ENCODE peak calls at places on chromosome 10, in four cellular contexts. One of them, this sample, is unnamed.

GRCh38 chr10:122648599-122649428 is 50.8 kb downstream of the C10orf120 start:
- DNase-seq in IMR-90: peak; percentile 31
- DNase-seq in SK-N-SH: peak; percentile 70
- DNase-seq in HCT116: peak; percentile 49
- DNase-seq in this sample: peak; percentile 76

GRCh38 chr10:115861455-115861854 is 411.6 kb downstream of the GFRA1 start:
- DNase-seq in IMR-90: no peak
- DNase-seq in SK-N-SH: no peak
- DNase-seq in HCT116: no peak
- DNase-seq in this sample: no peak

GRCh38 chr10:60096761-60097513 is 190.6 kb upstream of the CCDC6 start:
- DNase-seq in IMR-90: no peak
- DNase-seq in SK-N-SH: no peak
- DNase-seq in HCT116: no peak
- DNase-seq in this sample: no peak

GRCh38 chr10:113854757-113855626 is 531 bp downstream of the NHLRC2 start:
- DNase-seq in IMR-90: peak; percentile 28
- DNase-seq in SK-N-SH: peak; percentile 83
- DNase-seq in HCT116: peak; percentile 31
- DNase-seq in this sample: peak; percentile 84

GRCh38 chr10:123143825-123144168 is 4.1 kb upstream of the HMX2 start:
- DNase-seq in IMR-90: no peak
- DNase-seq in SK-N-SH: no peak
- DNase-seq in HCT116: no peak
- DNase-seq in this sample: no peak

GRCh38 chr10:69232252-69232651 is 12.1 kb downstream of the HKDC1 start:
- DNase-seq in IMR-90: peak; percentile 85
- DNase-seq in SK-N-SH: no peak
- DNase-seq in HCT116: peak; percentile 61
- DNase-seq in this sample: no peak

GRCh38 chr10:43594944-43595589 is 11.2 kb upstream of the ZNF485 start:
- DNase-seq in IMR-90: peak; percentile 50
- DNase-seq in SK-N-SH: no peak
- DNase-seq in HCT116: no peak
- DNase-seq in this sample: peak; percentile 38

GRCh38 chr10:72164617-72165016 is 51.2 kb upstream of the ANAPC16 start:
- DNase-seq in IMR-90: peak; percentile 25
- DNase-seq in SK-N-SH: no peak
- DNase-seq in HCT116: no peak
- DNase-seq in this sample: no peak

GRCh38 chr10:78657622-78658165 is 411.1 kb upstream of the ZMIZ1 start:
- DNase-seq in IMR-90: peak; percentile 43
- DNase-seq in SK-N-SH: peak; percentile 60
- DNase-seq in HCT116: peak; percentile 43
- DNase-seq in this sample: peak; percentile 91

GRCh38 chr10:12400266-12400931 is 51.1 kb downstream of the CAMK1D start:
- DNase-seq in IMR-90: peak; percentile 70
- DNase-seq in SK-N-SH: no peak
- DNase-seq in HCT116: no peak
- DNase-seq in this sample: no peak

GRCh38 chr10:104450954-104451353 is 97.3 kb downstream of the CFAP58 start:
- DNase-seq in IMR-90: no peak
- DNase-seq in SK-N-SH: no peak
- DNase-seq in HCT116: no peak
- DNase-seq in this sample: no peak

GRCh38 chr10:61781969-61782403 is 119.3 kb downstream of the CABCOCO1 start:
- DNase-seq in IMR-90: peak; percentile 11
- DNase-seq in SK-N-SH: no peak
- DNase-seq in HCT116: no peak
- DNase-seq in this sample: no peak

GRCh38 chr10:4902571-4903011 is 60.6 kb upstream of the AKR1C1 start:
- DNase-seq in IMR-90: no peak
- DNase-seq in SK-N-SH: no peak
- DNase-seq in HCT116: no peak
- DNase-seq in this sample: no peak

GRCh38 chr10:8050561-8051108 is 3.9 kb upstream of the GATA3 start:
- DNase-seq in IMR-90: peak; percentile 18
- DNase-seq in SK-N-SH: no peak
- DNase-seq in HCT116: no peak
- DNase-seq in this sample: no peak

GRCh38 chr10:76428541-76429330 is 997.3 kb downstream of the LRMDA start:
- DNase-seq in IMR-90: peak; percentile 95
- DNase-seq in SK-N-SH: no peak
- DNase-seq in HCT116: no peak
- DNase-seq in this sample: no peak

GRCh38 chr10:48400129-48400849 is 93.8 kb downstream of the MAPK8 start:
- DNase-seq in IMR-90: peak; percentile 64
- DNase-seq in SK-N-SH: no peak
- DNase-seq in HCT116: no peak
- DNase-seq in this sample: no peak

GRCh38 chr10:117439243-117439912 is 64.1 kb upstream of the PDZD8 start:
- DNase-seq in IMR-90: peak; percentile 13
- DNase-seq in SK-N-SH: no peak
- DNase-seq in HCT116: no peak
- DNase-seq in this sample: no peak

GRCh38 chr10:6037422-6037821 is 24.7 kb downstream of the IL2RA start:
- DNase-seq in IMR-90: no peak
- DNase-seq in SK-N-SH: no peak
- DNase-seq in HCT116: no peak
- DNase-seq in this sample: no peak

GRCh38 chr10:5545778-5546710 is 21.3 kb downstream of the CALML3 start:
- DNase-seq in IMR-90: peak; percentile 97
- DNase-seq in SK-N-SH: no peak
- DNase-seq in HCT116: no peak
- DNase-seq in this sample: no peak

GRCh38 chr10:60148266-60148840 is 241.3 kb downstream of the ANK3 start:
- DNase-seq in IMR-90: peak; percentile 84
- DNase-seq in SK-N-SH: no peak
- DNase-seq in HCT116: no peak
- DNase-seq in this sample: no peak

GRCh38 chr10:54133201-54133600 is 667.8 kb downstream of the PCDH15 start:
- DNase-seq in IMR-90: no peak
- DNase-seq in SK-N-SH: peak; percentile 23
- DNase-seq in HCT116: no peak
- DNase-seq in this sample: peak; percentile 42

GRCh38 chr10:31028076-31028475 is 3.6 kb downstream of the ZNF438 start:
- DNase-seq in IMR-90: no peak
- DNase-seq in SK-N-SH: no peak
- DNase-seq in HCT116: no peak
- DNase-seq in this sample: no peak

GRCh38 chr10:32004161-32004591 is 52.0 kb downstream of the KIF5B start:
- DNase-seq in IMR-90: no peak
- DNase-seq in SK-N-SH: no peak
- DNase-seq in HCT116: no peak
- DNase-seq in this sample: no peak

GRCh38 chr10:1410469-1411395 is 326.6 kb downstream of the ADARB2 start:
- DNase-seq in IMR-90: no peak
- DNase-seq in SK-N-SH: no peak
- DNase-seq in HCT116: no peak
- DNase-seq in this sample: no peak

GRCh38 chr10:122460891-122461293 is 461 bp upstream of the HTRA1 start:
- DNase-seq in IMR-90: no peak
- DNase-seq in SK-N-SH: peak; percentile 46
- DNase-seq in HCT116: no peak
- DNase-seq in this sample: no peak

GRCh38 chr10:132528064-132528800 is 9.4 kb upstream of the INPP5A start:
- DNase-seq in IMR-90: peak; percentile 42
- DNase-seq in SK-N-SH: no peak
- DNase-seq in HCT116: no peak
- DNase-seq in this sample: no peak

GRCh38 chr10:790821-791551 is 101.5 kb upstream of the DIP2C start:
- DNase-seq in IMR-90: no peak
- DNase-seq in SK-N-SH: peak; percentile 10
- DNase-seq in HCT116: no peak
- DNase-seq in this sample: no peak

GRCh38 chr10:13801907-13802288 is 215.1 kb downstream of the PRPF18 start:
- DNase-seq in IMR-90: no peak
- DNase-seq in SK-N-SH: no peak
- DNase-seq in HCT116: no peak
- DNase-seq in this sample: no peak

GRCh38 chr10:13801156-13801906 is 214.6 kb downstream of the PRPF18 start:
- DNase-seq in IMR-90: no peak
- DNase-seq in SK-N-SH: no peak
- DNase-seq in HCT116: no peak
- DNase-seq in this sample: no peak

GRCh38 chr10:13808556-13809391 is 222.0 kb downstream of the PRPF18 start:
- DNase-seq in IMR-90: peak; percentile 25
- DNase-seq in SK-N-SH: no peak
- DNase-seq in HCT116: no peak
- DNase-seq in this sample: no peak

GRCh38 chr10:13806419-13806818 is 219.7 kb downstream of the PRPF18 start:
- DNase-seq in IMR-90: no peak
- DNase-seq in SK-N-SH: no peak
- DNase-seq in HCT116: no peak
- DNase-seq in this sample: no peak

GRCh38 chr10:13803566-13804554 is 217.1 kb downstream of the PRPF18 start:
- DNase-seq in IMR-90: peak; percentile 41
- DNase-seq in SK-N-SH: no peak
- DNase-seq in HCT116: no peak
- DNase-seq in this sample: no peak
- H3K9me3 ChIP-seq in IMR-90: no peaks in the 10 kb centered on the region
- H3K9me3 ChIP-seq in SK-N-SH: no peaks in the 10 kb centered on the region
- H3K9me3 ChIP-seq in HCT116: no peaks in the 10 kb centered on the region
- H3K9me3 ChIP-seq in this sample: no peaks in the 10 kb centered on the region

GRCh38 chr10:34570887-34571286 is 244.2 kb downstream of the PARD3 start:
- DNase-seq in IMR-90: no peak
- DNase-seq in SK-N-SH: no peak
- DNase-seq in HCT116: no peak
- DNase-seq in this sample: no peak

GRCh38 chr10:34567854-34568253 is 247.2 kb downstream of the PARD3 start:
- DNase-seq in IMR-90: no peak
- DNase-seq in SK-N-SH: no peak
- DNase-seq in HCT116: no peak
- DNase-seq in this sample: no peak

GRCh38 chr10:34565934-34566333 is 249.2 kb downstream of the PARD3 start:
- DNase-seq in IMR-90: peak; percentile 25
- DNase-seq in SK-N-SH: no peak
- DNase-seq in HCT116: no peak
- DNase-seq in this sample: no peak
- H3K4me1 ChIP-seq in IMR-90: peaks cover 2% of the 10 kb centered on the region
- H3K4me1 ChIP-seq in SK-N-SH: peaks cover 17% of the 10 kb centered on the region
- H3K4me1 ChIP-seq in HCT116: no peaks in the 10 kb centered on the region
- H3K4me1 ChIP-seq in this sample: no peaks in the 10 kb centered on the region

GRCh38 chr10:90644165-90644564 is 213.7 kb downstream of the HTR7 start:
- DNase-seq in IMR-90: no peak
- DNase-seq in SK-N-SH: no peak
- DNase-seq in HCT116: no peak
- DNase-seq in this sample: no peak
- H2AFZ ChIP-seq in IMR-90: no peak overlapping the region
- H2AFZ ChIP-seq in SK-N-SH: no peak overlapping the region
- H2AFZ ChIP-seq in HCT116: no peak overlapping the region
- H2AFZ ChIP-seq in this sample: no peak overlapping the region

GRCh38 chr10:131220601-131221171 is 90.8 kb downstream of the TCERG1L start:
- DNase-seq in IMR-90: no peak
- DNase-seq in SK-N-SH: no peak
- DNase-seq in HCT116: no peak
- DNase-seq in this sample: no peak

GRCh38 chr10:131223422-131223821 is 88.1 kb downstream of the TCERG1L start:
- DNase-seq in IMR-90: no peak
- DNase-seq in SK-N-SH: no peak
- DNase-seq in HCT116: no peak
- DNase-seq in this sample: no peak

GRCh38 chr10:131222986-131223385 is 88.5 kb downstream of the TCERG1L start:
- DNase-seq in IMR-90: no peak
- DNase-seq in SK-N-SH: no peak
- DNase-seq in HCT116: no peak
- DNase-seq in this sample: no peak

GRCh38 chr10:131219955-131220489 is 91.5 kb downstream of the TCERG1L start:
- DNase-seq in IMR-90: no peak
- DNase-seq in SK-N-SH: no peak
- DNase-seq in HCT116: no peak
- DNase-seq in this sample: no peak

GRCh38 chr10:131221632-131222277 is 89.8 kb downstream of the TCERG1L start:
- DNase-seq in IMR-90: no peak
- DNase-seq in SK-N-SH: no peak
- DNase-seq in HCT116: no peak
- DNase-seq in this sample: no peak
- H3K9me3 ChIP-seq in IMR-90: peaks cover 65% of the 10 kb centered on the region
- H3K9me3 ChIP-seq in SK-N-SH: no peaks in the 10 kb centered on the region
- H3K9me3 ChIP-seq in HCT116: no peaks in the 10 kb centered on the region
- H3K9me3 ChIP-seq in this sample: no peaks in the 10 kb centered on the region

DNA sequence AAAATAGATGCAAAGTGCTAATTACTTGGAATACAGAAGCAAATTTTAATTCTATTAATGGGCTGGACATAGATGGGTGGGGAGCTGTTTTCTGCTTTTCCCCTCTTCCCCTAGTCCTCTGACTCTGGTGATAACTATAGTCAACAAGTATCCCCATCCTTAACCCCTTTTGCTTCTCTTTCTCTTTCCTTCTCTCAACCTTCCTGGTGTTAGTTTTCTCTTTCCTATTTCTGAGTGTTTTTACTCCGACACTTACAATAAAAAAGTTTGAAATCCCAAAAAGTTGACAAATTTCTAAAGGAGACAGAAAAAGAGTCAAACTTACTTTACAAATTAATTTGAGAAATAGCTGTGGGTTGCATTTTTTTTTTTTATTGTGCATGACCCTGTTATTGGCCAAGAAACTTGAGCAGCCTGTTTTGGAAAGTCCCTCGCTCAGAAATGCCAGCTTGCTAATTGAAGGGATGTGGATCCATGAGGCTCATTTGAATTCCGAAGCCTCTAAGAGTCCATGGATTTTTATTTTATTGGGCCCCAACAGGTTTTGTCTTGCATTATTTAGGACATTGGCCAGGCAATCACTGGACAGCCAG is 2.4 kb downstream of the FAS start:
- DNase-seq in IMR-90: peak; percentile 54
- DNase-seq in SK-N-SH: no peak
- DNase-seq in HCT116: no peak
- DNase-seq in this sample: peak; percentile 44
- H3K4me1 ChIP-seq in IMR-90: peaks cover 5% of the 10 kb centered on the region
- H3K4me1 ChIP-seq in SK-N-SH: peaks cover 8% of the 10 kb centered on the region
- H3K4me1 ChIP-seq in HCT116: peaks cover 29% of the 10 kb centered on the region
- H3K4me1 ChIP-seq in this sample: peaks cover 76% of the 10 kb centered on the region

DNA sequence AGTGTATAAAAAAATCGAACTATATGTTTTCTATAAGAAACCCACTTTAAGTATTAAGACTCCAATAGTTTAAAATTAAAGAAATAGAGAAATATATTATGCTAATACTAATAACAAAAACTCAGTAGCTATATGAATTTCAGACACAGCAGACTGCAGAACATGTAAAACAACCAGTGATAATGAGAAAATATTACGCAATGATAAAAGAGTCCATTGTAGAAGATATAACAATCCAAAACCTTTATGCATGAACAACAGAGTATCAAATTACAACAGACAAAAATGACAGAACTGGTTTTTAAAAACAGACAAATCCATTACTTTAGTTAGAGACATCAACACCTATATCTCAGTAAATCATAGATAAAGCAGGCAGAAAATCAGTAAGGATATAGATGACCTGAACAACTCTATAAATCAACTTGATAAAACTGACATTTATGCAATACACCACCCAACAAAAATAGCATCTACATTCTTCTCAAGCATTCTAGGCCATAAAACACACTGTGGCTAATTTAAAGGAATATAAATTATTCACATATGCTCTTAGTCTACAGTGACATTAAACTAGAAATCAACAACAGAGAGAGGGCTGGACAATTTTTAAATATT is 669.5 kb upstream of the GHITM start:
- DNase-seq in IMR-90: no peak
- DNase-seq in SK-N-SH: no peak
- DNase-seq in HCT116: no peak
- DNase-seq in this sample: no peak
- H2AFZ ChIP-seq in IMR-90: no peak overlapping the region
- H2AFZ ChIP-seq in SK-N-SH: no peak overlapping the region
- H2AFZ ChIP-seq in HCT116: no peak overlapping the region
- H2AFZ ChIP-seq in this sample: no peak overlapping the region